ENCODE peak calls at places on chromosomes 3 and 15, in ten cellular contexts. P is AG04449, R is OCI-LY7, Q is HuH-7.5, H is Caki2, G is ACHN, W is T-helper 1 cell, M is nucleus accumbens, D is fibroblast of pulmonary artery, L is amniotic epithelial cell. U is an unnamed sample.

GRCh38 chr15:79018960-79019359 is 71.6 kb downstream of the RASGRF1 start:
- DNase-seq in H (no peak), P (no peak), M (no peak), Q (no peak), W (no peak), G (no peak), D (no peak), L (no peak), R (no peak), U (no peak)

GRCh38 chr3:66827726-66828125 is 170.4 kb upstream of the KBTBD8 start:
- DNase-seq in L (no peak), Q (no peak), W (no peak), R (no peak), D (no peak), M (no peak), P (no peak), H (no peak), G (no peak), U (peak)

GRCh38 chr3:120348065-120348980 is 831 bp downstream of the LRRC58 start:
- DNase-seq in R (peak), L (peak), Q (peak), G (no peak), H (peak), W (no peak), P (no peak), M (no peak), D (no peak), U (no peak)

GRCh38 chr3:47365213-47366153 is 15.3 kb upstream of the PTPN23 start:
- DNase-seq in Q (no peak), R (no peak), H (no peak), G (peak), D (peak), P (peak), M (no peak), L (no peak), W (no peak), U (no peak)

GRCh38 chr3:111695584-111696213 is 100.6 kb upstream of the ZBED2 start:
- DNase-seq in H (no peak), Q (no peak), G (peak), M (no peak), P (no peak), D (peak), R (no peak), W (no peak), L (peak), U (no peak)

GRCh38 chr3:67522081-67522480 is 132.3 kb downstream of the SUCLG2 start:
- DNase-seq in M (no peak), L (peak), W (no peak), H (no peak), G (no peak), R (no peak), D (no peak), P (no peak), Q (no peak), U (no peak)

GRCh38 chr3:94431831-94432230 is 369.0 kb downstream of the NSUN3 start:
- DNase-seq in G (no peak), D (no peak), R (no peak), P (no peak), H (no peak), W (no peak), M (no peak), L (peak), Q (no peak), U (no peak)

GRCh38 chr3:12541625-12542024 is 3.7 kb downstream of the MKRN2OS start:
- DNase-seq in P (no peak), R (peak), G (no peak), D (peak), M (no peak), H (no peak), Q (no peak), W (no peak), L (no peak), U (peak)

GRCh38 chr15:56948766-56949105 is 30.3 kb downstream of the TCF12 start:
- DNase-seq in D (no peak), M (no peak), G (no peak), W (no peak), P (no peak), R (no peak), H (no peak), Q (no peak), L (no peak), U (no peak)

GRCh38 chr15:93141373-93141790 is 52.4 kb upstream of the RGMA start:
- DNase-seq in P (no peak), M (no peak), G (no peak), R (no peak), H (no peak), L (no peak), D (no peak), W (no peak), Q (no peak), U (no peak)

GRCh38 chr3:161957467-161957866 is 460.9 kb downstream of the OTOL1 start:
- DNase-seq in P (peak), L (peak), R (no peak), G (no peak), D (no peak), W (no peak), M (no peak), Q (no peak), H (no peak), U (no peak)

GRCh38 chr3:106510206-106510605 is 641.4 kb upstream of the CBLB start:
- DNase-seq in D (peak), R (no peak), H (no peak), L (peak), M (no peak), Q (no peak), P (no peak), W (no peak), G (no peak), U (no peak)

GRCh38 chr3:112633757-112634156 is 7.2 kb downstream of the CCDC80 start:
- DNase-seq in P (no peak), H (no peak), L (peak), D (no peak), R (no peak), Q (no peak), G (no peak), M (no peak), W (no peak), U (no peak)

GRCh38 chr3:25457642-25458419 is 29.8 kb downstream of the RARB start:
- DNase-seq in R (no peak), G (no peak), D (no peak), M (no peak), Q (no peak), H (peak), L (no peak), P (no peak), W (no peak), U (no peak)

U was measured in right lobe of liver.